ENCODE peak calls at places on chromosome 7, in six cellular contexts. G, S, F, O, X and C are unnamed samples. For H3K36me3, the result is how much of the 10 kb centered on the place peaks cover.

GRCh38 chr7:134473861-134474291 is 15.0 kb upstream of the AKR1B1 start:
- DNase-seq in O (no peak), G (no peak), X (no peak), S (no peak), F (no peak), C (no peak)

GRCh38 chr7:44286182-44286617 is 39.2 kb downstream of the CAMK2B start:
- DNase-seq in O (peak), S (no peak), G (peak), X (peak), F (peak), C (peak)

GRCh38 chr7:141158562-141158961 is 84.7 kb downstream of the TMEM178B start:
- DNase-seq in X (no peak), G (no peak), F (no peak), O (no peak), S (no peak), C (no peak)

GRCh38 chr7:43716598-43716997 is 12.7 kb downstream of the COA1 start:
- DNase-seq in X (no peak), F (no peak), G (no peak), S (no peak), O (no peak), C (no peak)

GRCh38 chr7:45570797-45571196 is 3.4 kb upstream of the ADCY1 start:
- DNase-seq in O (no peak), S (no peak), X (no peak), G (no peak), F (no peak), C (no peak)

GRCh38 chr7:15989194-15989593 is 302.7 kb upstream of the MEOX2 start:
- DNase-seq in F (no peak), X (no peak), O (no peak), G (no peak), S (no peak), C (no peak)

GRCh38 chr7:52147240-52147639 is 830.6 kb upstream of the COBL start:
- DNase-seq in S (no peak), F (no peak), G (no peak), O (no peak), X (no peak), C (no peak)

GRCh38 chr7:8822595-8822994 is 389.2 kb downstream of the NXPH1 start:
- DNase-seq in X (no peak), G (no peak), S (no peak), O (no peak), F (no peak), C (no peak)

GRCh38 chr7:140229591-140230516 is 53.1 kb upstream of the KDM7A start:
- DNase-seq in S (no peak), F (no peak), X (peak), G (no peak), O (no peak), C (no peak)

GRCh38 chr7:64879800-64880199 is 23.3 kb upstream of the ZNF273 start:
- DNase-seq in G (peak), F (peak), O (no peak), X (peak), S (no peak), C (no peak)

GRCh38 chr7:70596575-70596891 is 535.4 kb upstream of the GALNT17 start:
- DNase-seq in F (no peak), S (no peak), G (no peak), X (no peak), O (no peak), C (no peak)

GRCh38 chr7:14332155-14332554 is 342.7 kb upstream of the ETV1 start:
- DNase-seq in O (no peak), F (no peak), S (no peak), X (no peak), G (no peak), C (no peak)

GRCh38 chr7:102096706-102097427 is 189.8 kb upstream of the SH2B2 start:
- DNase-seq in O (peak), X (no peak), S (no peak), G (peak), F (peak), C (no peak)

GRCh38 chr7:128106840-128107239 is 75.6 kb upstream of the LRRC4 start:
- DNase-seq in G (peak), X (no peak), S (no peak), O (peak), F (no peak), C (no peak)

GRCh38 chr7:150756858-150757257 is 19.6 kb downstream of the GIMAP5 start:
- DNase-seq in O (no peak), X (no peak), F (no peak), S (peak), G (no peak), C (no peak)

GRCh38 chr7:83155407-83155806 is 7.3 kb downstream of the PCLO start:
- DNase-seq in G (no peak), F (no peak), O (no peak), X (no peak), S (no peak), C (peak)

GRCh38 chr7:151415375-151416112 is 5.7 kb upstream of the WDR86 start:
- DNase-seq in X (peak), S (no peak), G (no peak), F (peak), O (peak), C (no peak)

GRCh38 chr7:4029941-4030340 is 652.2 kb upstream of the FOXK1 start:
- DNase-seq in F (no peak), X (no peak), S (no peak), O (no peak), G (no peak), C (no peak)

GRCh38 chr7:20786779-20787651 is at the start of gene SP8:
- DNase-seq in G (no peak), O (no peak), S (peak), F (no peak), X (no peak), C (peak)

GRCh38 chr7:81186691-81187090 is 267.8 kb upstream of the SEMA3C start:
- DNase-seq in G (no peak), X (no peak), O (no peak), F (no peak), S (no peak), C (no peak)

GRCh38 chr7:71630521-71630920 is 498.6 kb downstream of the GALNT17 start:
- DNase-seq in X (no peak), G (no peak), F (no peak), S (no peak), O (no peak), C (no peak)

GRCh38 chr7:154584352-154585252 is 418.3 kb downstream of the PAXIP1 start:
- DNase-seq in O (no peak), F (no peak), X (no peak), S (no peak), G (no peak), C (no peak)

GRCh38 chr7:30727061-30727945 is 24.6 kb upstream of the INMT start:
- DNase-seq in G (no peak), F (no peak), X (no peak), S (no peak), O (peak), C (no peak)

GRCh38 chr7:147540743-147541142 is 1049.8 kb upstream of the C7orf33 start:
- DNase-seq in O (no peak), G (no peak), F (no peak), S (no peak), X (no peak), C (no peak)

GRCh38 chr7:127527561-127527960 is 57.8 kb downstream of the GCC1 start:
- DNase-seq in X (no peak), F (no peak), O (no peak), S (no peak), G (no peak), C (no peak)

GRCh38 chr7:102467581-102468415 is 3.0 kb downstream of the LRWD1 start:
- DNase-seq in F (peak), O (no peak), X (peak), S (no peak), G (peak), C (no peak)

GRCh38 chr7:157520249-157520648 is 183.4 kb downstream of the DNAJB6 start:
- DNase-seq in G (peak), X (no peak), S (no peak), F (no peak), O (peak), C (no peak)

GRCh38 chr7:73822319-73823173 is 8.2 kb upstream of the CLDN4 start:
- DNase-seq in F (peak), G (no peak), O (no peak), X (peak), S (no peak), C (peak)

GRCh38 chr7:47647213-47647985 is 65.5 kb upstream of the TNS3 start:
- DNase-seq in O (no peak), F (no peak), G (no peak), X (no peak), S (no peak), C (no peak)

GRCh38 chr7:156474241-156474743 is 166.3 kb upstream of the RNF32 start:
- DNase-seq in O (no peak), X (no peak), F (no peak), G (no peak), S (peak), C (no peak)

GRCh38 chr7:87339373-87339897 is 6.0 kb upstream of the CROT start:
- DNase-seq in S (peak), G (no peak), X (no peak), O (no peak), F (no peak), C (no peak)

GRCh38 chr7:45100761-45101480 is 10.6 kb downstream of the TBRG4 start:
- DNase-seq in O (peak), X (no peak), G (peak), S (no peak), F (no peak), C (no peak)

GRCh38 chr7:87413951-87414381 is 61.5 kb downstream of the ABCB4 start:
- DNase-seq in X (no peak), G (no peak), S (no peak), F (no peak), O (no peak), C (peak)

GRCh38 chr7:26696978-26697377 is 167.4 kb downstream of the SKAP2 start:
- DNase-seq in G (no peak), F (no peak), O (no peak), X (no peak), S (no peak), C (no peak)

GRCh38 chr7:66140924-66141323 is 26.3 kb downstream of the CRCP start:
- DNase-seq in O (peak), X (peak), F (peak), G (no peak), S (peak), C (peak)
- H3K36me3 ChIP-seq in O (half or more), X (under half), F (under half), G (under half), S (under half), C (under half)

DNA sequence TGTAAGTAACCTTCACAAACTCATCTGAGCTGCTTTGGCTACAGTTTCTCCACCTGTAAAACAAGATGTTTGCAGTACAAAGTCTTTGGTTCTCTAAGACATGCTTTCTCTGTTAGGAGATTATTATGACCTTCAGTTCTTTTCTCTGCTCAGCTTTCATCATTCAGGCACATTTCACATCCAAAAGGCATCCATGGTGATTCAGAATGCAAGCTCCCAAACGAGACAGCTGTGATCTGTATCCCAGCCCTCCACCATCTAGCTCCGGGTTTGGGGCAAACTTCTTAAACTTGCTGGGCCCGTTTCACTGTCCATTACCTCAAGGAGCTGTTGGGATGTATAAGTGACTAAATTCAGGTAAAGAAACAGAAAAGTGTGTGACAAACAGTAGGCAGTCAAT is 95.8 kb upstream of the COL1A2 start:
- DNase-seq in S (no peak), G (no peak), F (no peak), O (no peak), X (no peak), C (no peak)
- H3K27ac ChIP-seq in S (no peak), G (peak), F (peak), O (peak), X (no peak), C (no peak)

GRCh38 chr7:55272328-55272727 is 92.8 kb upstream of the LANCL2 start:
- DNase-seq in S (no peak), O (no peak), F (no peak), G (no peak), X (no peak), C (no peak)

GRCh38 chr7:55274156-55274555 is 91.0 kb upstream of the LANCL2 start:
- DNase-seq in G (no peak), O (no peak), S (no peak), F (no peak), X (no peak), C (no peak)

GRCh38 chr7:55271661-55272060 is 93.5 kb upstream of the LANCL2 start:
- DNase-seq in F (no peak), S (no peak), G (no peak), X (no peak), O (no peak), C (no peak)

GRCh38 chr7:55273186-55273980 is 91.8 kb upstream of the LANCL2 start:
- DNase-seq in G (no peak), F (no peak), S (no peak), X (no peak), O (no peak), C (no peak)

DNA sequence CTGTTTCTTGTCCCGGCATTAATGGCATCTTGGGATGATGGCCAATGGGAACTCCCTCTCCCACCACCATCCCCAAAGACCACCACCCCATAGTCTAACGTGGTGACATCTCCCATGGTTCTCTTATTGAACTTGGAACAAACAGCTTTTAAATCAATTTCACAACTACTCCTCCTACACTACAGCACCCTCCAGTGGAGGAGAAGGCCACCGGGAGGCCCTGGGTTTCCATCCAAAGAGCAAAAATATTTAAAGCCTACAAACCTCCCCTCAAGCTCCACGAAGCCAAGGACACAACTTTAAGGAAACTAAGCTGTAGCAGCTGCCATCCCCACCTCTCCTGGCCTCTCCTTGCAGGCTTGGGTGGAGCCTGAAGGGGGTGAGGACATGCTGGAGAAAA is 94.1 kb upstream of the LANCL2 start:
- DNase-seq in X (no peak), G (no peak), S (no peak), F (no peak), O (no peak), C (no peak)
- TF ChIP-seq CTCF in X (no peak), G (no peak), S (peak), F (no peak), O (no peak), C (peak)

GRCh38 chr7:105612806-105613205 is 31.5 kb upstream of the EFCAB10 start:
- DNase-seq in G (no peak), X (no peak), O (peak), S (no peak), F (no peak), C (no peak)
- H3K36me3 ChIP-seq in G (under half), X (under half), O (under half), S (under half), F (half or more), C (under half)

GRCh38 chr7:42494722-42495121 is 257.7 kb upstream of the GLI3 start:
- DNase-seq in G (no peak), S (no peak), X (no peak), F (no peak), O (no peak), C (peak)
- H3K27ac ChIP-seq in G (no peak), S (no peak), X (no peak), F (peak), O (no peak), C (no peak)

GRCh38 chr7:452230-452751 is 67.4 kb downstream of the PDGFA start:
- DNase-seq in G (no peak), X (no peak), S (no peak), F (no peak), O (no peak), C (no peak)

GRCh38 chr7:450741-451140 is 68.9 kb downstream of the PDGFA start:
- DNase-seq in F (no peak), X (no peak), O (no peak), G (no peak), S (no peak), C (no peak)

GRCh38 chr7:451255-452229 is 68.1 kb downstream of the PDGFA start:
- DNase-seq in X (no peak), G (no peak), S (no peak), F (peak), O (no peak), C (no peak)

GRCh38 chr7:449249-450019 is 70.2 kb downstream of the PDGFA start:
- DNase-seq in G (no peak), F (no peak), O (no peak), S (no peak), X (no peak), C (no peak)

DNA sequence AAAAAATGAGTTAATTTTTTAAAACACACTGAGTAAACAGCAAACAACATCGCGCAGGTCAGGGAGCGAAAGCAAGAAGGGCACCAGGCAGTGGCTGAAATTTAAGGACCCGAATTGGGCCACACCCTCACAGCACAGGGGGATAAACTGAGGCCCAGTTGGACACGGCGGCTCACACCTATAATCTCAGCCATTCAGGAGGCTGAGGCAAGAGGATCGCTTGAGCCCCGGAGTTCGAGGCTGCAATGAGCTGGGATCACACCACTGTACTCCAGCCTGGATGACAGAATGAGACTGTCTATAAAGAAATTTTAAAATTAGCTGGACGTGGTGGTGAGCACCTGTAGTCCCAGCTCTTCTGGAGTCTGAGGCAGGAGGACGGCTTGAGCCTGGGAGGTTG is 69.6 kb downstream of the PDGFA start:
- DNase-seq in F (no peak), X (no peak), G (no peak), S (no peak), O (no peak), C (no peak)
- TF ChIP-seq CTCF in F (no peak), X (no peak), G (no peak), S (no peak), O (no peak), C (no peak)

DNA sequence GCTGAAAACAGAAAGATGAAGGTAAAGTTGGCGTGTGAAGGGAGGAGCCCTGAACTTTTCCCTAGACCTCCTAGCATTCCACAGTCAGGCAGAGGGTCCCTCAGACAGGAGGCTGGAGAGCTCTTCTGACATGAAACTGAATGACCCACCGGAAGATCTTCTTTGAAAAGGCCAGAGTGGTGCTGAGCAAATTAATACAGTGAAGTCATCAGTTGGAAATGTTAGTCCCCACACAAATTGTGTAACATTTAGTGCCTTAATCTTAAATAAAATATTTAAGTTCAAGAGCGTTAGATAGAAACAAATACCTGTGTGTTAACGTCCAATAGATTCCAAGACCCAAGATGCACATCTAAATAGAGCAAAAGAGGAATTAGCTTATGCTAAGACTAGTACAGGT is 49.0 kb upstream of the WNT16 start:
- DNase-seq in F (no peak), G (no peak), O (no peak), S (no peak), X (no peak), C (no peak)
- H3K36me3 ChIP-seq in F (under half), G (under half), O (under half), S (under half), X (under half), C (under half)

DNA sequence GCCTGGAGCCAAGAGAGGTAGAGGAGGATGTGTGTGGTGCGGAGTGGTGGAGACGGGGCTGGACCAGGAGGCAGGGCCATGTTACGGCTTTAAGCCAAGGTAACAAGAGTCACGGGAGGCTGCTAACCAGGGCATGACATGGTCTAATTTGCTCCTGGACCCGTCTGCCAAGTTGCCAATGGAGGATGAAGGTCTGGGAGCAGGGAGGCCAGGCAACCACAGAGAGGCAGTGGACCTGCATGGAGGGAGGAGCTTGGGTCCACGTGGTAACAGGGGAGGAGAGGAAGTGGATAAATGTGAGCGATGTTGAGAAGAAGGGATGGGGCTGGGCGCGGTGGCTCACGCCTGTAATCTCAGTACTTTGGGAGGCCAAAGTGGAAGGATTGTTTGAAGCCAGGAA is 31.0 kb downstream of the SRRM3 start:
- DNase-seq in S (no peak), X (no peak), O (no peak), F (no peak), G (no peak), C (peak)
- H3K27ac ChIP-seq in S (no peak), X (no peak), O (no peak), F (no peak), G (no peak), C (no peak)